ENCODE peak calls at places on chromosomes 6 and 20, in nine cellular contexts. One of them, this sample, is unnamed.

GRCh38 chr6:42532038-42532669 is 31.7 kb upstream of the UBR2 start:
- DNase-seq in midbrain: peak
- DNase-seq in A172: peak
- DNase-seq in caudate nucleus: peak
- DNase-seq in HFF-Myc: no peak
- DNase-seq in epithelial cell of esophagus: peak
- DNase-seq in HTR-8/SVneo: peak
- DNase-seq in T-cell: peak
- DNase-seq in COR-L47: peak
- DNase-seq in this sample: peak

GRCh38 chr6:41696788-41697187 is 38.6 kb downstream of the TFEB start:
- DNase-seq in caudate nucleus: no peak
- DNase-seq in COR-L47: no peak
- DNase-seq in HFF-Myc: no peak
- DNase-seq in HTR-8/SVneo: no peak
- DNase-seq in midbrain: no peak
- DNase-seq in T-cell: no peak
- DNase-seq in epithelial cell of esophagus: no peak
- DNase-seq in A172: no peak
- DNase-seq in this sample: no peak

GRCh38 chr6:37467718-37468117 is 32.0 kb downstream of the CCDC167 start:
- DNase-seq in midbrain: no peak
- DNase-seq in T-cell: no peak
- DNase-seq in A172: no peak
- DNase-seq in epithelial cell of esophagus: no peak
- DNase-seq in COR-L47: no peak
- DNase-seq in HTR-8/SVneo: no peak
- DNase-seq in HFF-Myc: no peak
- DNase-seq in caudate nucleus: no peak
- DNase-seq in this sample: no peak

GRCh38 chr6:124446966-124447365 is 515.3 kb upstream of the RNF217 start:
- DNase-seq in epithelial cell of esophagus: no peak
- DNase-seq in caudate nucleus: no peak
- DNase-seq in A172: no peak
- DNase-seq in T-cell: no peak
- DNase-seq in HTR-8/SVneo: no peak
- DNase-seq in COR-L47: no peak
- DNase-seq in HFF-Myc: no peak
- DNase-seq in midbrain: no peak
- DNase-seq in this sample: no peak

GRCh38 chr6:53042112-53042511 is 23.1 kb upstream of the FBXO9 start:
- DNase-seq in epithelial cell of esophagus: peak
- DNase-seq in HFF-Myc: no peak
- DNase-seq in COR-L47: no peak
- DNase-seq in A172: peak
- DNase-seq in HTR-8/SVneo: peak
- DNase-seq in midbrain: peak
- DNase-seq in T-cell: no peak
- DNase-seq in caudate nucleus: no peak
- DNase-seq in this sample: no peak

GRCh38 chr6:125191916-125192609 is 38.5 kb downstream of the TPD52L1 start:
- DNase-seq in caudate nucleus: peak
- DNase-seq in HFF-Myc: peak
- DNase-seq in epithelial cell of esophagus: peak
- DNase-seq in COR-L47: peak
- DNase-seq in A172: peak
- DNase-seq in HTR-8/SVneo: peak
- DNase-seq in T-cell: peak
- DNase-seq in midbrain: peak
- DNase-seq in this sample: peak

GRCh38 chr6:155079985-155080452 is 84.9 kb downstream of the TIAM2 start:
- DNase-seq in HFF-Myc: no peak
- DNase-seq in caudate nucleus: no peak
- DNase-seq in epithelial cell of esophagus: no peak
- DNase-seq in T-cell: no peak
- DNase-seq in COR-L47: no peak
- DNase-seq in midbrain: no peak
- DNase-seq in HTR-8/SVneo: no peak
- DNase-seq in A172: no peak
- DNase-seq in this sample: no peak

GRCh38 chr6:87905101-87905517 is 142.5 kb upstream of the SPACA1 start:
- DNase-seq in T-cell: no peak
- DNase-seq in epithelial cell of esophagus: peak
- DNase-seq in midbrain: no peak
- DNase-seq in HTR-8/SVneo: no peak
- DNase-seq in HFF-Myc: no peak
- DNase-seq in COR-L47: no peak
- DNase-seq in A172: no peak
- DNase-seq in caudate nucleus: no peak
- DNase-seq in this sample: no peak

GRCh38 chr20:16385462-16385861 is 187.8 kb downstream of the KIF16B start:
- DNase-seq in HFF-Myc: no peak
- DNase-seq in HTR-8/SVneo: no peak
- DNase-seq in midbrain: no peak
- DNase-seq in COR-L47: no peak
- DNase-seq in A172: no peak
- DNase-seq in caudate nucleus: no peak
- DNase-seq in T-cell: no peak
- DNase-seq in epithelial cell of esophagus: no peak
- DNase-seq in this sample: no peak

GRCh38 chr6:117880824-117881223 is 26.2 kb upstream of the SLC35F1 start:
- DNase-seq in A172: no peak
- DNase-seq in T-cell: no peak
- DNase-seq in HTR-8/SVneo: no peak
- DNase-seq in HFF-Myc: no peak
- DNase-seq in epithelial cell of esophagus: no peak
- DNase-seq in COR-L47: no peak
- DNase-seq in caudate nucleus: peak
- DNase-seq in midbrain: no peak
- DNase-seq in this sample: no peak

GRCh38 chr20:49323622-49324238 is 45.9 kb upstream of the ZNFX1 start:
- DNase-seq in HFF-Myc: peak
- DNase-seq in midbrain: no peak
- DNase-seq in HTR-8/SVneo: peak
- DNase-seq in T-cell: peak
- DNase-seq in epithelial cell of esophagus: peak
- DNase-seq in caudate nucleus: no peak
- DNase-seq in A172: peak
- DNase-seq in COR-L47: peak
- DNase-seq in this sample: peak

GRCh38 chr6:42374027-42374669 is 77.6 kb downstream of the TRERF1 start:
- DNase-seq in T-cell: no peak
- DNase-seq in A172: no peak
- DNase-seq in midbrain: no peak
- DNase-seq in HTR-8/SVneo: no peak
- DNase-seq in epithelial cell of esophagus: peak
- DNase-seq in HFF-Myc: peak
- DNase-seq in caudate nucleus: no peak
- DNase-seq in COR-L47: no peak
- DNase-seq in this sample: no peak

GRCh38 chr6:41636803-41637178 is 1.5 kb upstream of the MDFI start:
- DNase-seq in caudate nucleus: no peak
- DNase-seq in HFF-Myc: no peak
- DNase-seq in T-cell: no peak
- DNase-seq in midbrain: no peak
- DNase-seq in epithelial cell of esophagus: peak
- DNase-seq in HTR-8/SVneo: peak
- DNase-seq in A172: peak
- DNase-seq in COR-L47: no peak
- DNase-seq in this sample: no peak

GRCh38 chr20:5024982-5025381 is 23.7 kb upstream of the SLC23A2 start:
- DNase-seq in HTR-8/SVneo: no peak
- DNase-seq in caudate nucleus: no peak
- DNase-seq in epithelial cell of esophagus: no peak
- DNase-seq in HFF-Myc: no peak
- DNase-seq in T-cell: no peak
- DNase-seq in A172: no peak
- DNase-seq in COR-L47: no peak
- DNase-seq in midbrain: no peak
- DNase-seq in this sample: no peak

GRCh38 chr20:50163570-50164317 is 10.2 kb upstream of the PEDS1 start:
- DNase-seq in T-cell: no peak
- DNase-seq in HTR-8/SVneo: no peak
- DNase-seq in A172: no peak
- DNase-seq in midbrain: no peak
- DNase-seq in HFF-Myc: peak
- DNase-seq in COR-L47: no peak
- DNase-seq in epithelial cell of esophagus: peak
- DNase-seq in caudate nucleus: no peak
- DNase-seq in this sample: no peak

This sample was measured in cerebellar cortex.